ENCODE peak calls at places on chromosomes 6 and 20, in six cellular contexts. K, U, D, L, G and E are unnamed samples.

GRCh38 chr6:79466222-79466834 is 70.9 kb downstream of the LCA5 start:
- DNase-seq in K (no peak), U (no peak), D (no peak), L (no peak), G (no peak), E (no peak)

GRCh38 chr20:13930246-13930645 is 60.2 kb downstream of the SEL1L2 start:
- DNase-seq in K (no peak), U (no peak), D (no peak), L (no peak), G (no peak), E (no peak)

GRCh38 chr6:47162793-47163192 is 120.7 kb upstream of the ADGRF1 start:
- DNase-seq in K (no peak), U (no peak), D (no peak), L (no peak), G (no peak), E (no peak)

GRCh38 chr6:169454204-169454871 is 200.7 kb upstream of the THBS2 start:
- DNase-seq in K (no peak), U (no peak), D (no peak), L (no peak), G (no peak), E (peak; percentile 75)

GRCh38 chr6:71080793-71081192 is 123.9 kb upstream of the B3GAT2 start:
- DNase-seq in K (no peak), U (no peak), D (no peak), L (no peak), G (no peak), E (peak; percentile 65)

GRCh38 chr6:25170640-25171039 is 108.5 kb upstream of the CARMIL1 start:
- DNase-seq in K (no peak), U (no peak), D (no peak), L (no peak), G (no peak), E (no peak)

GRCh38 chr20:19433371-19434316 is 221.2 kb downstream of the SLC24A3 start:
- DNase-seq in K (no peak), U (no peak), D (no peak), L (no peak), G (no peak), E (no peak)

GRCh38 chr6:35808688-35809087 is 3.5 kb downstream of the LHFPL5 start:
- DNase-seq in K (no peak), U (no peak), D (peak; percentile 38), L (no peak), G (no peak), E (no peak)

GRCh38 chr6:69866351-69867074 is at the start of gene COL19A1:
- DNase-seq in K (no peak), U (no peak), D (no peak), L (peak; percentile 16), G (no peak), E (peak; percentile 51)

GRCh38 chr6:65927141-65927540 is 220.1 kb upstream of the EYS start:
- DNase-seq in K (no peak), U (no peak), D (no peak), L (no peak), G (no peak), E (no peak)

GRCh38 chr20:11144114-11144513 is 470.3 kb upstream of the JAG1 start:
- DNase-seq in K (no peak), U (no peak), D (no peak), L (no peak), G (no peak), E (no peak)

GRCh38 chr6:148385379-148385778 is 42.7 kb downstream of the SASH1 start:
- DNase-seq in K (no peak), U (no peak), D (no peak), L (no peak), G (no peak), E (no peak)

GRCh38 chr20:40632346-40632976 is 56.6 kb downstream of the MAFB start:
- DNase-seq in K (no peak), U (no peak), D (no peak), L (no peak), G (no peak), E (no peak)

GRCh38 chr6:17280552-17281090 is 540 bp upstream of the RBM24 start:
- DNase-seq in K (no peak), U (peak; percentile 63), D (peak; percentile 12), L (peak; percentile 11), G (no peak), E (peak; percentile 94)

GRCh38 chr20:21090738-21091120 is 15.4 kb downstream of the LINC00237 start:
- DNase-seq in K (no peak), U (no peak), D (no peak), L (no peak), G (no peak), E (no peak)

GRCh38 chr6:155186052-155186658 is 77.7 kb upstream of the CLDN20 start:
- DNase-seq in K (no peak), U (no peak), D (no peak), L (no peak), G (no peak), E (no peak)

GRCh38 chr6:163585932-163586437 is 171.5 kb downstream of the QKI start:
- DNase-seq in K (peak; percentile 43), U (peak; percentile 63), D (no peak), L (no peak), G (no peak), E (no peak)

GRCh38 chr6:150334790-150335783 is 33.7 kb upstream of the IYD start:
- DNase-seq in K (peak; percentile 41), U (peak; percentile 72), D (peak; percentile 70), L (peak; percentile 49), G (peak; percentile 61), E (peak; percentile 62)

GRCh38 chr20:44683263-44684046 is 31.7 kb upstream of the CCN5 start:
- DNase-seq in K (no peak), U (peak; percentile 75), D (peak; percentile 51), L (peak; percentile 69), G (no peak), E (peak; percentile 73)

GRCh38 chr6:157669747-157670216 is 153.3 kb upstream of the SNX9 start:
- DNase-seq in K (no peak), U (peak; percentile 27), D (peak; percentile 67), L (peak; percentile 33), G (no peak), E (peak; percentile 65)

GRCh38 chr6:15555101-15556038 is 107.5 kb downstream of the DTNBP1 start:
- DNase-seq in K (no peak), U (no peak), D (no peak), L (no peak), G (no peak), E (no peak)

GRCh38 chr6:26103141-26103769 is 16.0 kb downstream of the HFE start:
- DNase-seq in K (peak; percentile 55), U (peak; percentile 44), D (no peak), L (no peak), G (no peak), E (peak; percentile 72)

GRCh38 chr6:113873043-113873667 is 16.0 kb downstream of the MARCKS start:
- DNase-seq in K (no peak), U (peak; percentile 67), D (no peak), L (peak; percentile 57), G (no peak), E (no peak)

GRCh38 chr6:21003780-21004541 is 469.7 kb downstream of the CDKAL1 start:
- DNase-seq in K (no peak), U (peak; percentile 67), D (no peak), L (no peak), G (no peak), E (peak; percentile 87)

GRCh38 chr20:49478266-49478665 is 4.2 kb downstream of the KCNB1 start:
- DNase-seq in K (no peak), U (no peak), D (no peak), L (no peak), G (no peak), E (no peak)

GRCh38 chr6:155171109-155171746 is 92.6 kb upstream of the CLDN20 start:
- DNase-seq in K (peak; percentile 84), U (peak; percentile 67), D (peak; percentile 34), L (no peak), G (no peak), E (peak; percentile 91)

GRCh38 chr20:64077541-64077875 is 1.8 kb downstream of the RGS19 start:
- DNase-seq in K (no peak), U (no peak), D (no peak), L (no peak), G (no peak), E (no peak)

GRCh38 chr6:23180504-23181293 is 611.3 kb downstream of the HDGFL1 start:
- DNase-seq in K (peak; percentile 76), U (no peak), D (peak; percentile 70), L (peak; percentile 30), G (peak; percentile 91), E (peak; percentile 48)

GRCh38 chr6:44076366-44077200 is 50.7 kb downstream of the MRPL14 start:
- DNase-seq in K (no peak), U (no peak), D (no peak), L (peak; percentile 61), G (no peak), E (peak; percentile 49)

GRCh38 chr20:3459881-3460307 is 10.9 kb upstream of the ATRN start:
- DNase-seq in K (no peak), U (no peak), D (no peak), L (peak; percentile 76), G (no peak), E (no peak)

GRCh38 chr20:3461191-3461874 is 9.5 kb upstream of the ATRN start:
- DNase-seq in K (no peak), U (no peak), D (no peak), L (no peak), G (peak; percentile 35), E (no peak)

GRCh38 chr20:3464166-3464565 is 6.7 kb upstream of the ATRN start:
- DNase-seq in K (no peak), U (no peak), D (no peak), L (no peak), G (no peak), E (no peak)

GRCh38 chr20:3465301-3465700 is 5.5 kb upstream of the ATRN start:
- DNase-seq in K (no peak), U (no peak), D (no peak), L (no peak), G (no peak), E (no peak)

GRCh38 chr20:3461911-3462677 is 8.7 kb upstream of the ATRN start:
- DNase-seq in K (no peak), U (no peak), D (no peak), L (no peak), G (no peak), E (no peak)
- H3K4me3 ChIP-seq in K (no peak overlapping the region), U (no peak overlapping the region), D (no peak overlapping the region), L (no peak overlapping the region), G (peak overlapping the region; percentile 61), E (no peak overlapping the region)

GRCh38 chr6:165805067-165805525 is 142.1 kb upstream of the PDE10A start:
- DNase-seq in K (no peak), U (no peak), D (no peak), L (no peak), G (no peak), E (no peak)
- H3K4me3 ChIP-seq in K (no peak overlapping the region), U (no peak overlapping the region), D (peak overlapping the region; percentile 46), L (no peak overlapping the region), G (no peak overlapping the region), E (peak overlapping the region; percentile 29)

GRCh38 chr6:31776563-31776960 is 566 bp downstream of the VWA7 start:
- DNase-seq in K (no peak), U (peak; percentile 24), D (peak; percentile 48), L (no peak), G (no peak), E (no peak)
- H3K4me3 ChIP-seq in K (no peak overlapping the region), U (peak overlapping the region; percentile 21), D (peak overlapping the region; percentile 43), L (no peak overlapping the region), G (no peak overlapping the region), E (no peak overlapping the region)

DNA sequence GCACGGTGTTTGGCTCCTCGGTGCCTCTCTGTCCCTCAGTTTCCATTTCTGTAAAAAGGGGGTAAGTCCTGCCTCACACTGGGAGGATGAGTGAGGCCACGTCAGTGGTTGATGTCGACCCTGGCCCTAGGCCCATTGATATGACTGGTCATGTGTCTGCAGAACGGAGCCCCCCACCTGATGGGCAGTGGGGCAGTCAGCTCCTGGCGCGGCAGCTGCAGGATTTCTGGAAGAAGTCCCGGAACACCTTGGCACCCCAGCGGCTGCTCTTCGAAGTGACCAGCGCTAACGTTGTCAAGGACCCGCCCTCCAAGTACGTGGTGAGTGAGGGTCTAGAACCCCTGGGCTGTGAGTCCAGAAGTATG is 1.2 kb downstream of the SNX21 start:
- DNase-seq in K (no peak), U (no peak), D (no peak), L (no peak), G (no peak), E (no peak)
- H3K4me3 ChIP-seq in K (peak overlapping the region; percentile 65), U (peak overlapping the region; percentile 73), D (peak overlapping the region; percentile 79), L (no peak overlapping the region), G (peak overlapping the region; percentile 89), E (peak overlapping the region; percentile 66)